ENCODE peak calls at places on chromosomes 4 and X, in seven cellular contexts. Q, H, R, J, A, W and M are unnamed samples.

GRCh38 chr4:40388248-40388647 is 53.1 kb downstream of the CHRNA9 start:
- DNase-seq in Q (no peak), W (no peak), R (no peak), J (no peak), H (no peak), A (no peak), M (no peak)

GRCh38 chrX:12013220-12013619 is 125.1 kb upstream of the FRMPD4 start:
- DNase-seq in Q (no peak), A (no peak), H (no peak), W (no peak), R (peak), J (no peak), M (no peak)

GRCh38 chr4:24510091-24510490 is 74.3 kb downstream of the DHX15 start:
- DNase-seq in J (no peak), Q (no peak), W (no peak), H (no peak), R (no peak), A (no peak), M (no peak)

GRCh38 chr4:78379991-78380739 is 171.4 kb upstream of the ANXA3 start:
- DNase-seq in Q (no peak), A (no peak), R (no peak), H (no peak), W (no peak), J (no peak), M (no peak)

GRCh38 chr4:1371151-1371830 is 24.3 kb downstream of the UVSSA start:
- DNase-seq in W (no peak), R (no peak), H (no peak), A (no peak), Q (no peak), J (no peak), M (no peak)

GRCh38 chr4:1400191-1400805 is 5.9 kb downstream of the NKX1-1 start:
- DNase-seq in W (no peak), H (no peak), Q (no peak), A (no peak), R (no peak), J (no peak), M (no peak)

GRCh38 chr4:148926861-148927260 is 484.6 kb upstream of the NR3C2 start:
- DNase-seq in A (no peak), Q (no peak), H (no peak), R (no peak), W (no peak), J (no peak), M (no peak)

GRCh38 chr4:1010522-1011021 is 854 bp upstream of the FGFRL1 start:
- DNase-seq in A (peak), H (peak), W (peak), J (no peak), Q (no peak), R (peak), M (no peak)